ENCODE peak calls at places on chromosomes 6 and 20, in four cellular contexts. Y is IMR-90, G is astrocyte of the hippocampus, T is ELR. N is an unnamed sample.

GRCh38 chr20:38812182-38812581 is 6.7 kb downstream of the PPP1R16B start:
- DNase-seq in Y (no peak), G (no peak), T (no peak), N (no peak)

GRCh38 chr6:11384531-11385309 is 152.3 kb upstream of the NEDD9 start:
- DNase-seq in Y (peak; percentile 12), G (peak; percentile 64), T (peak; percentile 13), N (no peak)

GRCh38 chr20:62906647-62907375 is 19.5 kb downstream of the DIDO1 start:
- DNase-seq in Y (no peak), G (no peak), T (no peak), N (no peak)

GRCh38 chr20:23091741-23092408 is 5.8 kb upstream of the CD93 start:
- DNase-seq in Y (no peak), G (no peak), T (no peak), N (peak; percentile 70)

GRCh38 chr6:170175644-170176620 is 114.9 kb downstream of the DLL1 start:
- DNase-seq in Y (no peak), G (no peak), T (no peak), N (no peak)

GRCh38 chr6:34052918-34053608 is 92.8 kb downstream of the GRM4 start:
- DNase-seq in Y (no peak), G (no peak), T (no peak), N (no peak)

GRCh38 chr6:117615981-117616961 is 14.0 kb upstream of the GOPC start:
- DNase-seq in Y (peak; percentile 11), G (peak; percentile 91), T (peak; percentile 41), N (no peak)

GRCh38 chr6:56752009-56752408 is 109.3 kb upstream of the DST start:
- DNase-seq in Y (peak; percentile 77), G (peak; percentile 81), T (peak; percentile 90), N (no peak)

GRCh38 chr6:34073504-34073903 is 72.4 kb downstream of the GRM4 start:
- DNase-seq in Y (no peak), G (no peak), T (no peak), N (no peak)

GRCh38 chr6:107789361-107789760 is 34.8 kb downstream of the SCML4 start:
- DNase-seq in Y (no peak), G (no peak), T (no peak), N (no peak)

GRCh38 chr6:107116328-107116892 is 1.1 kb upstream of the BEND3 start:
- DNase-seq in Y (no peak), G (peak; percentile 56), T (peak; percentile 41), N (peak; percentile 79)

GRCh38 chr6:30399390-30400058 is 54.6 kb downstream of the RPP21 start:
- DNase-seq in Y (peak; percentile 25), G (no peak), T (peak; percentile 77), N (no peak)

GRCh38 chr6:108735991-108736345 is 112.3 kb upstream of the ARMC2 start:
- DNase-seq in Y (no peak), G (no peak), T (no peak), N (peak; percentile 77)

GRCh38 chr20:16647875-16648597 is 74.8 kb upstream of the KIF16B start:
- DNase-seq in Y (no peak), G (no peak), T (no peak), N (no peak)

GRCh38 chr20:23161968-23162696 is 76.0 kb upstream of the CD93 start:
- DNase-seq in Y (no peak), G (peak; percentile 46), T (no peak), N (peak; percentile 96)

GRCh38 chr6:158285321-158285960 is 26.8 kb upstream of the TULP4 start:
- DNase-seq in Y (peak; percentile 20), G (peak; percentile 62), T (no peak), N (no peak)

GRCh38 chr6:87274660-87275273 is 47.6 kb upstream of the SMIM8 start:
- DNase-seq in Y (peak; percentile 82), G (peak; percentile 75), T (peak; percentile 35), N (no peak)

GRCh38 chr6:92647630-92648029 is 771.7 kb downstream of the EPHA7 start:
- DNase-seq in Y (no peak), G (peak; percentile 28), T (no peak), N (no peak)

GRCh38 chr6:97440590-97441176 is 157.7 kb upstream of the MMS22L start:
- DNase-seq in Y (peak; percentile 12), G (peak; percentile 75), T (peak; percentile 56), N (no peak)

GRCh38 chr6:105484238-105485161 is 81.6 kb upstream of the PREP start:
- DNase-seq in Y (peak; percentile 55), G (peak; percentile 64), T (peak; percentile 75), N (no peak)

GRCh38 chr6:136549359-136550044 is 720 bp downstream of the MAP7 start:
- DNase-seq in Y (no peak), G (peak; percentile 34), T (no peak), N (peak; percentile 83)

GRCh38 chr6:116316772-116317467 is 37.2 kb upstream of the TSPYL1 start:
- DNase-seq in Y (no peak), G (no peak), T (no peak), N (no peak)

GRCh38 chr6:35218021-35218420 is 4.3 kb downstream of the SCUBE3 start:
- DNase-seq in Y (peak; percentile 63), G (no peak), T (no peak), N (no peak)

GRCh38 chr6:132937466-132937906 is 123.1 kb downstream of the RPS12 start:
- DNase-seq in Y (peak; percentile 44), G (peak; percentile 75), T (peak; percentile 62), N (no peak)

GRCh38 chr6:118284736-118285360 is 263.2 kb upstream of the PLN start:
- DNase-seq in Y (peak; percentile 52), G (peak; percentile 46), T (peak; percentile 43), N (no peak)

GRCh38 chr6:113690255-113690956 is 166.7 kb upstream of the MARCKS start:
- DNase-seq in Y (peak; percentile 94), G (peak; percentile 89), T (peak; percentile 89), N (no peak)

GRCh38 chr6:137775720-137776119 is 91.3 kb upstream of the TNFAIP3 start:
- DNase-seq in Y (no peak), G (peak; percentile 32), T (no peak), N (no peak)

GRCh38 chr20:12700701-12701100 is 308.1 kb upstream of the SPTLC3 start:
- DNase-seq in Y (no peak), G (no peak), T (no peak), N (no peak)

GRCh38 chr6:101391772-101392560 is 1.5 kb upstream of the GRIK2 start:
- DNase-seq in Y (no peak), G (peak; percentile 53), T (peak; percentile 7), N (no peak)

GRCh38 chr6:82270791-82271392 is 23.3 kb upstream of the IBTK start:
- DNase-seq in Y (peak; percentile 52), G (peak; percentile 44), T (peak; percentile 71), N (no peak)

N was measured in lower leg skin.